ENCODE peak calls at places on chromosome 13, in nine cellular contexts. V is GM18507; N is Right ventricle myocardium superior; Z is neural progenitor cell; U is hippocampal formation; I is stimulated activated naive CD8-positive, alpha-beta T cell treated with anti-CD3 and anti-CD28 coated beads, Interleukin-15, Interleukin-2, amounts not matched to agents 100 U/mL and 50 U/mL, for 24 hours; F is AG09319; J is H54; O is ELR. W is an unnamed sample.

GRCh38 chr13:46541210-46541609 is 11.8 kb upstream of the LRCH1 start:
- DNase-seq in V (no peak), N (no peak), Z (no peak), U (no peak), I (no peak), F (no peak), J (no peak), O (no peak), W (no peak)

GRCh38 chr13:84455143-84455905 is 573.0 kb upstream of the SLITRK1 start:
- DNase-seq in V (no peak), N (no peak), Z (no peak), U (no peak), I (no peak), F (no peak), J (no peak), O (no peak), W (no peak)

GRCh38 chr13:35252536-35253205 is 223.8 kb downstream of the MAB21L1 start:
- DNase-seq in V (peak), N (no peak), Z (no peak), U (no peak), I (no peak), F (no peak), J (no peak), O (no peak), W (no peak)

GRCh38 chr13:41639237-41639904 is 182.0 kb downstream of the RGCC start:
- DNase-seq in V (no peak), N (no peak), Z (no peak), U (no peak), I (no peak), F (no peak), J (no peak), O (no peak), W (no peak)

GRCh38 chr13:72983085-72983768 is 75.6 kb upstream of the KLF5 start:
- DNase-seq in V (no peak), N (no peak), Z (no peak), U (no peak), I (no peak), F (peak), J (no peak), O (peak), W (peak)

GRCh38 chr13:27421101-27421881 is 3.1 kb upstream of the GTF3A start:
- DNase-seq in V (no peak), N (no peak), Z (no peak), U (no peak), I (no peak), F (no peak), J (no peak), O (no peak), W (no peak)

GRCh38 chr13:27858046-27858445 is 61.8 kb upstream of the PDX1 start:
- DNase-seq in V (no peak), N (no peak), Z (no peak), U (no peak), I (no peak), F (no peak), J (no peak), O (no peak), W (no peak)

GRCh38 chr13:32639502-32640105 is 53.4 kb downstream of the PDS5B start:
- DNase-seq in V (no peak), N (peak), Z (peak), U (peak), I (peak), F (peak), J (no peak), O (peak), W (peak)

GRCh38 chr13:30178976-30179375 is 128.4 kb downstream of the KATNAL1 start:
- DNase-seq in V (no peak), N (no peak), Z (no peak), U (no peak), I (no peak), F (no peak), J (no peak), O (no peak), W (no peak)

GRCh38 chr13:40026741-40027140 is 371.3 kb downstream of the COG6 start:
- DNase-seq in V (no peak), N (no peak), Z (no peak), U (no peak), I (peak), F (no peak), J (no peak), O (no peak), W (no peak)

GRCh38 chr13:48585456-48585840 is 52.6 kb upstream of the RCBTB2 start:
- DNase-seq in V (no peak), N (no peak), Z (peak), U (peak), I (no peak), F (no peak), J (no peak), O (peak), W (no peak)

GRCh38 chr13:75636339-75637095 is 387 bp downstream of the LMO7 start:
- DNase-seq in V (peak), N (peak), Z (peak), U (no peak), I (peak), F (no peak), J (peak), O (peak), W (no peak)

GRCh38 chr13:111912453-111912866 is 154.5 kb upstream of the SOX1 start:
- DNase-seq in V (no peak), N (no peak), Z (no peak), U (no peak), I (no peak), F (no peak), J (no peak), O (no peak), W (no peak)

GRCh38 chr13:101576452-101576851 is 124.0 kb downstream of the ITGBL1 start:
- DNase-seq in V (no peak), N (no peak), Z (no peak), U (no peak), I (no peak), F (no peak), J (no peak), O (peak), W (no peak)

GRCh38 chr13:113972451-113973217 is 1.2 kb downstream of the C13orf46 start:
- DNase-seq in V (no peak), N (peak), Z (no peak), U (no peak), I (no peak), F (no peak), J (no peak), O (no peak), W (no peak)

GRCh38 chr13:44068169-44068568 is 188.5 kb downstream of the LACC1 start:
- DNase-seq in V (no peak), N (no peak), Z (no peak), U (no peak), I (no peak), F (no peak), J (no peak), O (peak), W (no peak)

GRCh38 chr13:95128045-95128643 is 173.1 kb downstream of the ABCC4 start:
- DNase-seq in V (no peak), N (no peak), Z (peak), U (no peak), I (no peak), F (no peak), J (no peak), O (no peak), W (peak)

W was measured in RCC 7860.